ENCODE peak calls at places on chromosomes 11 and 22, in seven cellular contexts. Q is AG09309; B is NCI-H226; L is HT-29; U is activated T-helper 1 cell treated with anti-CD3 and anti-CD28 coated beads, Interleukin-12 subunit alpha, Interleukin-12 subunit beta, Interleukin-2, Interleukin-4 antibody, amounts not matched to agents 30 ng/mL and 10 ng/mL and 1 ng/mL, durations not matched to agents 14 hours and 24 hours and 36 hours; D is neural crest cell; G is germinal center. W is an unnamed sample.

GRCh38 chr11:64864473-64865285 is 13.7 kb downstream of the EHD1 start:
- DNase-seq in Q (no peak), B (peak), L (no peak), U (no peak), D (no peak), G (no peak), W (no peak)

GRCh38 chr11:8258771-8259170 is 4.9 kb downstream of the LMO1 start:
- DNase-seq in Q (peak), B (no peak), L (no peak), U (no peak), D (no peak), G (no peak), W (peak)

GRCh38 chr11:2473361-2474058 is 28.7 kb downstream of the KCNQ1 start:
- DNase-seq in Q (no peak), B (no peak), L (no peak), U (no peak), D (no peak), G (no peak), W (no peak)

GRCh38 chr11:124829986-124830385 is 29.8 kb upstream of the MSANTD2 start:
- DNase-seq in Q (no peak), B (no peak), L (no peak), U (no peak), D (no peak), G (no peak), W (no peak)

GRCh38 chr22:45885171-45885840 is 91.7 kb downstream of the WNT7B start:
- DNase-seq in Q (no peak), B (no peak), L (no peak), U (no peak), D (no peak), G (no peak), W (no peak)

GRCh38 chr11:18171377-18172000 is 1.1 kb upstream of the MRGPRX4 start:
- DNase-seq in Q (no peak), B (peak), L (peak), U (no peak), D (peak), G (no peak), W (no peak)

GRCh38 chr22:47776329-47776728 is 1013.9 kb downstream of the TBC1D22A start:
- DNase-seq in Q (no peak), B (no peak), L (peak), U (no peak), D (no peak), G (no peak), W (no peak)

GRCh38 chr11:76823481-76824028 is 37.2 kb upstream of the ACER3 start:
- DNase-seq in Q (no peak), B (peak), L (peak), U (no peak), D (peak), G (no peak), W (no peak)

GRCh38 chr11:48017105-48017874 is 36.9 kb downstream of the PTPRJ start:
- DNase-seq in Q (no peak), B (no peak), L (no peak), U (no peak), D (no peak), G (no peak), W (no peak)

GRCh38 chr22:46851941-46852340 is 89.5 kb downstream of the TBC1D22A start:
- DNase-seq in Q (no peak), B (no peak), L (no peak), U (no peak), D (no peak), G (no peak), W (no peak)

GRCh38 chr11:128346808-128347207 is 240.6 kb downstream of the ETS1 start:
- DNase-seq in Q (no peak), B (peak), L (peak), U (no peak), D (no peak), G (no peak), W (no peak)

GRCh38 chr11:64360403-64360980 is 1.5 kb downstream of the RPS6KA4 start:
- DNase-seq in Q (no peak), B (no peak), L (no peak), U (no peak), D (no peak), G (no peak), W (no peak)

GRCh38 chr22:41468381-41469217 is at the start of the genes ACO2 and PHF5A:
- DNase-seq in Q (peak), B (peak), L (peak), U (peak), D (peak), G (peak), W (peak)

GRCh38 chr22:18113680-18114394 is 3.2 kb downstream of the TUBA8 start:
- DNase-seq in Q (no peak), B (no peak), L (no peak), U (no peak), D (no peak), G (no peak), W (no peak)

GRCh38 chr22:27588915-27589314 is 212.6 kb downstream of the MN1 start:
- DNase-seq in Q (no peak), B (no peak), L (no peak), U (no peak), D (no peak), G (no peak), W (no peak)

GRCh38 chr11:107947904-107948303 is 19.7 kb downstream of the RAB39A start:
- DNase-seq in Q (no peak), B (no peak), L (no peak), U (no peak), D (no peak), G (no peak), W (no peak)

GRCh38 chr22:22397292-22397870 is 111.2 kb downstream of the ZNF280B start:
- DNase-seq in Q (no peak), B (no peak), L (peak), U (no peak), D (peak), G (no peak), W (no peak)

GRCh38 chr11:65423516-65424199 is 1.1 kb downstream of the NEAT1 start:
- DNase-seq in Q (peak), B (no peak), L (peak), U (peak), D (no peak), G (no peak), W (no peak)

GRCh38 chr11:117913736-117914397 is 15.3 kb downstream of the TMPRSS13 start:
- DNase-seq in Q (no peak), B (no peak), L (no peak), U (no peak), D (no peak), G (no peak), W (no peak)

GRCh38 chr22:37255558-37256006 is 11.5 kb upstream of the RAC2 start:
- DNase-seq in Q (no peak), B (no peak), L (no peak), U (no peak), D (no peak), G (no peak), W (no peak)

GRCh38 chr11:107840120-107840479 is 18.5 kb downstream of the SLC35F2 start:
- DNase-seq in Q (no peak), B (peak), L (no peak), U (no peak), D (no peak), G (no peak), W (no peak)

GRCh38 chr11:3853935-3854659 is 1.4 kb upstream of the STIM1 start:
- DNase-seq in Q (no peak), B (no peak), L (peak), U (peak), D (no peak), G (peak), W (no peak)

W was measured in AG09319.